ENCODE peak calls at places on chromosomes 11 and 22, in eight cellular contexts. One of them, this sample, is unnamed.

GRCh38 chr11:57348636-57349323 is 10.6 kb downstream of the P2RX3 start:
- DNase-seq in effector memory CD4-positive, alpha-beta T cell: no peak
- DNase-seq in psoas muscle: no peak
- DNase-seq in CD8-positive, alpha-beta memory T cell: no peak
- DNase-seq in HAP-1: no peak
- DNase-seq in endothelial cell of umbilical vein: no peak
- DNase-seq in OCI-LY7: no peak
- DNase-seq in H9: no peak
- DNase-seq in this sample: no peak

GRCh38 chr11:30967579-30967978 is 381.4 kb upstream of the MPPED2 start:
- DNase-seq in effector memory CD4-positive, alpha-beta T cell: no peak
- DNase-seq in psoas muscle: no peak
- DNase-seq in CD8-positive, alpha-beta memory T cell: no peak
- DNase-seq in HAP-1: no peak
- DNase-seq in endothelial cell of umbilical vein: no peak
- DNase-seq in OCI-LY7: no peak
- DNase-seq in H9: no peak
- DNase-seq in this sample: no peak

GRCh38 chr11:116725434-116726221 is 47.2 kb downstream of the BUD13 start:
- DNase-seq in effector memory CD4-positive, alpha-beta T cell: no peak
- DNase-seq in psoas muscle: no peak
- DNase-seq in CD8-positive, alpha-beta memory T cell: no peak
- DNase-seq in HAP-1: no peak
- DNase-seq in endothelial cell of umbilical vein: no peak
- DNase-seq in OCI-LY7: no peak
- DNase-seq in H9: no peak
- DNase-seq in this sample: no peak

GRCh38 chr11:113773092-113773415 is 438 bp downstream of the ZW10 start:
- DNase-seq in effector memory CD4-positive, alpha-beta T cell: no peak
- DNase-seq in psoas muscle: no peak
- DNase-seq in CD8-positive, alpha-beta memory T cell: no peak
- DNase-seq in HAP-1: peak; percentile 22
- DNase-seq in endothelial cell of umbilical vein: no peak
- DNase-seq in OCI-LY7: peak; percentile 8
- DNase-seq in H9: no peak
- DNase-seq in this sample: peak; percentile 48

GRCh38 chr22:42214625-42215415 is 55.6 kb downstream of the TCF20 start:
- DNase-seq in effector memory CD4-positive, alpha-beta T cell: no peak
- DNase-seq in psoas muscle: peak; percentile 49
- DNase-seq in CD8-positive, alpha-beta memory T cell: no peak
- DNase-seq in HAP-1: no peak
- DNase-seq in endothelial cell of umbilical vein: no peak
- DNase-seq in OCI-LY7: no peak
- DNase-seq in H9: no peak
- DNase-seq in this sample: no peak

GRCh38 chr11:115439385-115439784 is 64.8 kb downstream of the CADM1 start:
- DNase-seq in effector memory CD4-positive, alpha-beta T cell: no peak
- DNase-seq in psoas muscle: no peak
- DNase-seq in CD8-positive, alpha-beta memory T cell: no peak
- DNase-seq in HAP-1: no peak
- DNase-seq in endothelial cell of umbilical vein: no peak
- DNase-seq in OCI-LY7: peak; percentile 54
- DNase-seq in H9: no peak
- DNase-seq in this sample: no peak

GRCh38 chr11:17603056-17603825 is 56.2 kb downstream of the OTOG start:
- DNase-seq in effector memory CD4-positive, alpha-beta T cell: no peak
- DNase-seq in psoas muscle: no peak
- DNase-seq in CD8-positive, alpha-beta memory T cell: no peak
- DNase-seq in HAP-1: no peak
- DNase-seq in endothelial cell of umbilical vein: no peak
- DNase-seq in OCI-LY7: no peak
- DNase-seq in H9: no peak
- DNase-seq in this sample: peak; percentile 14

GRCh38 chr11:10398525-10398924 is 56.5 kb upstream of the AMPD3 start:
- DNase-seq in effector memory CD4-positive, alpha-beta T cell: no peak
- DNase-seq in psoas muscle: no peak
- DNase-seq in CD8-positive, alpha-beta memory T cell: no peak
- DNase-seq in HAP-1: no peak
- DNase-seq in endothelial cell of umbilical vein: no peak
- DNase-seq in OCI-LY7: no peak
- DNase-seq in H9: no peak
- DNase-seq in this sample: no peak

GRCh38 chr11:102753267-102753666 is 27.2 kb downstream of the MMP10 start:
- DNase-seq in effector memory CD4-positive, alpha-beta T cell: no peak
- DNase-seq in psoas muscle: no peak
- DNase-seq in CD8-positive, alpha-beta memory T cell: no peak
- DNase-seq in HAP-1: no peak
- DNase-seq in endothelial cell of umbilical vein: no peak
- DNase-seq in OCI-LY7: no peak
- DNase-seq in H9: no peak
- DNase-seq in this sample: no peak

GRCh38 chr22:17890245-17890671 is 116.0 kb upstream of the BID start:
- DNase-seq in effector memory CD4-positive, alpha-beta T cell: no peak
- DNase-seq in psoas muscle: peak; percentile 85
- DNase-seq in CD8-positive, alpha-beta memory T cell: no peak
- DNase-seq in HAP-1: no peak
- DNase-seq in endothelial cell of umbilical vein: no peak
- DNase-seq in OCI-LY7: no peak
- DNase-seq in H9: no peak
- DNase-seq in this sample: peak; percentile 61

GRCh38 chr11:45089251-45089650 is 57.2 kb upstream of the PRDM11 start:
- DNase-seq in effector memory CD4-positive, alpha-beta T cell: no peak
- DNase-seq in psoas muscle: peak; percentile 93
- DNase-seq in CD8-positive, alpha-beta memory T cell: no peak
- DNase-seq in HAP-1: no peak
- DNase-seq in endothelial cell of umbilical vein: peak; percentile 14
- DNase-seq in OCI-LY7: no peak
- DNase-seq in H9: no peak
- DNase-seq in this sample: peak; percentile 52

GRCh38 chr11:57071829-57072228 is 83.1 kb downstream of the OR5AK2 start:
- DNase-seq in effector memory CD4-positive, alpha-beta T cell: no peak
- DNase-seq in psoas muscle: no peak
- DNase-seq in CD8-positive, alpha-beta memory T cell: no peak
- DNase-seq in HAP-1: no peak
- DNase-seq in endothelial cell of umbilical vein: peak; percentile 39
- DNase-seq in OCI-LY7: no peak
- DNase-seq in H9: no peak
- DNase-seq in this sample: no peak

GRCh38 chr22:44689173-44689572 is 12.8 kb upstream of the PRR5 start:
- DNase-seq in effector memory CD4-positive, alpha-beta T cell: no peak
- DNase-seq in psoas muscle: no peak
- DNase-seq in CD8-positive, alpha-beta memory T cell: no peak
- DNase-seq in HAP-1: no peak
- DNase-seq in endothelial cell of umbilical vein: no peak
- DNase-seq in OCI-LY7: no peak
- DNase-seq in H9: no peak
- DNase-seq in this sample: no peak

GRCh38 chr11:50037282-50037681 is 4.6 kb downstream of the OR4C45 start:
- DNase-seq in effector memory CD4-positive, alpha-beta T cell: no peak
- DNase-seq in psoas muscle: no peak
- DNase-seq in CD8-positive, alpha-beta memory T cell: no peak
- DNase-seq in HAP-1: no peak
- DNase-seq in endothelial cell of umbilical vein: no peak
- DNase-seq in OCI-LY7: no peak
- DNase-seq in H9: no peak
- DNase-seq in this sample: no peak

GRCh38 chr11:50030193-50030592 is 2.5 kb upstream of the OR4C45 start:
- DNase-seq in effector memory CD4-positive, alpha-beta T cell: no peak
- DNase-seq in psoas muscle: no peak
- DNase-seq in CD8-positive, alpha-beta memory T cell: no peak
- DNase-seq in HAP-1: no peak
- DNase-seq in endothelial cell of umbilical vein: no peak
- DNase-seq in OCI-LY7: no peak
- DNase-seq in H9: no peak
- DNase-seq in this sample: no peak

DNA sequence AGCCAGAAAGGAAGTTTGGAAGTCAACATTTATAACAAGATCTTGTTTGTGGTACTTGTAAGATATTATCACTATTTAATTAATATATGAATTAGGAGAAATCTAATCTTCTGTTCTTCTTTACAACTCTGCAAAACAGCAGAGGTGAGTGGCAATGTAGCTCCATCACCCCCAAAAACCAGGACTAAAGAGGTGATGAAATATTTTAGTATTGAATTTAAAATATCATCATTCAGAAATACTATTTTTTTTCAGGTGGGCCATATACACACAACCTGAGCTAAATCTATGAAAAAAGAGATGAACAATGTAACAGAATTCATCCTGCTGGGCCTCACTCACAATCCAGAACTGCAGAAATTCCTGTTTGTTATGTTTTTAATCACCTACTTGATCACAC is at the start of gene OR4C45:
- DNase-seq in effector memory CD4-positive, alpha-beta T cell: no peak
- DNase-seq in psoas muscle: no peak
- DNase-seq in CD8-positive, alpha-beta memory T cell: no peak
- DNase-seq in HAP-1: no peak
- DNase-seq in endothelial cell of umbilical vein: no peak
- DNase-seq in OCI-LY7: no peak
- DNase-seq in H9: no peak
- DNase-seq in this sample: no peak
- H3K9me3 ChIP-seq in effector memory CD4-positive, alpha-beta T cell: no peaks in the 10 kb centered on the region
- H3K9me3 ChIP-seq in psoas muscle: no peaks in the 10 kb centered on the region
- H3K9me3 ChIP-seq in CD8-positive, alpha-beta memory T cell: no peaks in the 10 kb centered on the region
- H3K9me3 ChIP-seq in HAP-1: no peaks in the 10 kb centered on the region
- H3K9me3 ChIP-seq in endothelial cell of umbilical vein: peaks cover 2% of the 10 kb centered on the region
- H3K9me3 ChIP-seq in OCI-LY7: no peaks in the 10 kb centered on the region
- H3K9me3 ChIP-seq in H9: peaks cover 72% of the 10 kb centered on the region
- H3K9me3 ChIP-seq in this sample: no peaks in the 10 kb centered on the region

DNA sequence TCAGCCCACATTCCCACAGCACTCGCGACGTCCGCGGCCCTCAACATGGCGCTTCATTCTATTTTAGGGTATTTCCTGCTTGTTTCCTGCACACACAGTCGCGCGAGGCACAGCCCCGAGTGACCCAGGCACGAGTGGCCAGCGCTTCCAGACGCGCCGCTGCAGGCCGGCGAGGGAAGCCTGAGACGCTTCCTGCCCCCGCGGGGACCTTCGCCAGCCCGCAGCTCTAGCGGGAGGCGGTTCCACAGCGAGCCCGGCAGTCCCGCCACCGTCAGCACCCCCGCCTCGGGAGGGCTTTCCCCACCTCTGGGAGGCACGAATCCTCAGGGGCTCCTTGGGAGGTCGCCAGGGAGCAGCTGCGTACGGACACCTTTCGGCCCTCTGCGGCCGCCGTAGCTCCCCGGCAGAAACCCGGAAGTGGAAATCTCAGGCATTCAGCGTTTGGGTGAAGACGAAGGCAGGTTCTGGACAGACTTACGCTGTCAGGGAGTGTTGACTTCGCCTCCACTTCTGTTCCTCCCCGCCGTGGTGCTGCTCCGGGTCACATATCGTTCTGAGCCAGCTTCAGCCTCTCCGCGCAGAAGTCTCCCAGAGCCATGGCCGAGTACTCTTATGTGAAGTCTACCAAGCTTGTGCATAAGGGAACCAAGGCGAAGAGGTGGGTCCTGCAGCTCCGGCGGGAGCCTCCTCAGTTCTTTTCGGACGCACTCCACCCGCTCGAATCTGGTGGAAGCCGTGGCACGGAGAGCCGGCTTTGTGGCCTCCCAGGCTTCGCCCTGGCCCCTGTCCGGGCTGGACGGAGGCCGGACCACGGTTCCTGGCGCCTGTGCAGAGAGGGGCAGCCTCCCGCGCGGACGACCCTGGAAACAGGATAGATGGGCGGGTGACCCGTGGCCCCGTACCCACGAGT is 2925.9 kb upstream of the OR11H1 start:
- DNase-seq in effector memory CD4-positive, alpha-beta T cell: no peak
- DNase-seq in psoas muscle: peak; percentile 55
- DNase-seq in CD8-positive, alpha-beta memory T cell: no peak
- DNase-seq in HAP-1: no peak
- DNase-seq in endothelial cell of umbilical vein: no peak
- DNase-seq in OCI-LY7: no peak
- DNase-seq in H9: no peak
- DNase-seq in this sample: no peak
- H3K9me3 ChIP-seq in effector memory CD4-positive, alpha-beta T cell: peaks cover 6% of the 10 kb centered on the region
- H3K9me3 ChIP-seq in psoas muscle: peaks cover 9% of the 10 kb centered on the region
- H3K9me3 ChIP-seq in CD8-positive, alpha-beta memory T cell: no peaks in the 10 kb centered on the region
- H3K9me3 ChIP-seq in HAP-1: peaks cover 17% of the 10 kb centered on the region
- H3K9me3 ChIP-seq in endothelial cell of umbilical vein: peaks cover 10% of the 10 kb centered on the region
- H3K9me3 ChIP-seq in OCI-LY7: peaks cover 44% of the 10 kb centered on the region
- H3K9me3 ChIP-seq in H9: peaks cover 86% of the 10 kb centered on the region
- H3K9me3 ChIP-seq in this sample: peaks cover 5% of the 10 kb centered on the region

GRCh38 chr11:27041141-27041869 is 690 bp downstream of the BBOX1 start:
- DNase-seq in effector memory CD4-positive, alpha-beta T cell: no peak
- DNase-seq in psoas muscle: no peak
- DNase-seq in CD8-positive, alpha-beta memory T cell: no peak
- DNase-seq in HAP-1: no peak
- DNase-seq in endothelial cell of umbilical vein: no peak
- DNase-seq in OCI-LY7: peak; percentile 31
- DNase-seq in H9: no peak
- DNase-seq in this sample: no peak

GRCh38 chr11:27040302-27041115 is at the start of gene BBOX1:
- DNase-seq in effector memory CD4-positive, alpha-beta T cell: no peak
- DNase-seq in psoas muscle: no peak
- DNase-seq in CD8-positive, alpha-beta memory T cell: no peak
- DNase-seq in HAP-1: no peak
- DNase-seq in endothelial cell of umbilical vein: no peak
- DNase-seq in OCI-LY7: peak; percentile 21
- DNase-seq in H9: no peak
- DNase-seq in this sample: no peak

DNA sequence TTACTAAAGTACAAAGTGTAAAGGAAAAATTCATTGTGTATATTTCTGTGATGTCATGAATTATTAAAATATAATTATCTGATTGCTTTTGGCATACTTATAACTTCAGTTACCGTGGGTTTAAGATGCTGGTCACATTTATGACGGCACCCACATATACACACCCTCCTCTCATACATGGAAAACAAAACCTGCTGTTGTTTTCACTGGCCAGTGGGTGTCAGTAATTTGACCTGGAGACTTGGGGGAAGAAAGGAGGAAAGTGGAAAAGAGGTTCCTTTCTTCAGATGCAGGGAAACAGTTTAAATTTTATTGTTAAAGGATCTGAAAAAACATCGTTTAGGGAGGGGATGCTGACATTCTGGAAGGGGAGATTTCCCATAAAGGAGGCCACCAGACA is 742 bp upstream of the BBOX1 start:
- DNase-seq in effector memory CD4-positive, alpha-beta T cell: no peak
- DNase-seq in psoas muscle: no peak
- DNase-seq in CD8-positive, alpha-beta memory T cell: no peak
- DNase-seq in HAP-1: no peak
- DNase-seq in endothelial cell of umbilical vein: no peak
- DNase-seq in OCI-LY7: no peak
- DNase-seq in H9: no peak
- DNase-seq in this sample: no peak
- H3K9me3 ChIP-seq in effector memory CD4-positive, alpha-beta T cell: no peaks in the 10 kb centered on the region
- H3K9me3 ChIP-seq in psoas muscle: no peaks in the 10 kb centered on the region
- H3K9me3 ChIP-seq in CD8-positive, alpha-beta memory T cell: no peaks in the 10 kb centered on the region
- H3K9me3 ChIP-seq in HAP-1: no peaks in the 10 kb centered on the region
- H3K9me3 ChIP-seq in endothelial cell of umbilical vein: no peaks in the 10 kb centered on the region
- H3K9me3 ChIP-seq in OCI-LY7: peaks cover 19% of the 10 kb centered on the region
- H3K9me3 ChIP-seq in H9: no peaks in the 10 kb centered on the region
- H3K9me3 ChIP-seq in this sample: no peaks in the 10 kb centered on the region

DNA sequence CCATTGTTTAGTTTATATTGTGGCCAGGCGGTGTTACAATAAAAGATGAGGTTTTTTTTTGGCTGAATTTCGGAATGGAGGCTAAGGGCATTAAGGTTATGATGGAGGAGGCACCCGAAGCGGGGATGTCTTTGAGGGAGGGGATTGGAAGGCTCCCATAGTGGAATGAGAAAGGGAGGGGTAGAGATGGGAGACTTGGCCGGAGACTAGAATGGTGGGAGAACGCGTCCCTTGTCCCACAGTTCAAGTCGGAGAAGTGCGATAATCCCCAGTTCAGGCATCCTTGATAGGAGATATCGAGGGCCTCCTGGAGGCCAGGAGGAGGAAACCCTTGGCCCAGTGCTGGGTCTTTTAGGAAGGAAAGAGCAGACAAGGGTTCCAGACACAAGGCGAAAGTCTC is 21.6 kb downstream of the ZNF195 start:
- DNase-seq in effector memory CD4-positive, alpha-beta T cell: no peak
- DNase-seq in psoas muscle: no peak
- DNase-seq in CD8-positive, alpha-beta memory T cell: no peak
- DNase-seq in HAP-1: no peak
- DNase-seq in endothelial cell of umbilical vein: no peak
- DNase-seq in OCI-LY7: no peak
- DNase-seq in H9: no peak
- DNase-seq in this sample: no peak
- H3K9me3 ChIP-seq in effector memory CD4-positive, alpha-beta T cell: peaks cover 72% of the 10 kb centered on the region
- H3K9me3 ChIP-seq in psoas muscle: peaks cover 73% of the 10 kb centered on the region
- H3K9me3 ChIP-seq in CD8-positive, alpha-beta memory T cell: peaks cover 69% of the 10 kb centered on the region
- H3K9me3 ChIP-seq in HAP-1: peaks cover 30% of the 10 kb centered on the region
- H3K9me3 ChIP-seq in endothelial cell of umbilical vein: peaks cover 15% of the 10 kb centered on the region
- H3K9me3 ChIP-seq in OCI-LY7: peaks cover 41% of the 10 kb centered on the region
- H3K9me3 ChIP-seq in H9: peaks cover 51% of the 10 kb centered on the region
- H3K9me3 ChIP-seq in this sample: peaks cover 20% of the 10 kb centered on the region

This sample was measured in colonic mucosa.